ENCODE peak calls at places on chromosome 14, in eight cellular contexts. R, G, L, A, Q, M, V and C are unnamed samples.

GRCh38 chr14:54935958-54936357 is 33.3 kb upstream of the GCH1 start:
- DNase-seq in R (no peak), G (peak), L (no peak), A (no peak), Q (no peak), M (no peak), V (no peak), C (no peak)

GRCh38 chr14:77302926-77303325 is 17.8 kb downstream of the POMT2 start:
- DNase-seq in R (no peak), G (peak), L (no peak), A (no peak), Q (no peak), M (no peak), V (peak), C (peak)

GRCh38 chr14:96265387-96265786 is 9.4 kb downstream of the BDKRB1 start:
- DNase-seq in R (no peak), G (no peak), L (no peak), A (no peak), Q (no peak), M (no peak), V (no peak), C (no peak)

GRCh38 chr14:64053694-64054669 is 201.2 kb downstream of the SYNE2 start:
- DNase-seq in R (no peak), G (peak), L (no peak), A (no peak), Q (no peak), M (no peak), V (peak), C (no peak)

GRCh38 chr14:97077253-97077653 is 280.1 kb downstream of the VRK1 start:
- DNase-seq in R (no peak), G (peak), L (no peak), A (no peak), Q (peak), M (peak), V (peak), C (peak)

GRCh38 chr14:89425931-89426330 is 8.9 kb upstream of the FOXN3 start:
- DNase-seq in R (no peak), G (peak), L (no peak), A (no peak), Q (no peak), M (peak), V (peak), C (no peak)

GRCh38 chr14:92033912-92034687 is 5.8 kb downstream of the TRIP11 start:
- DNase-seq in R (no peak), G (no peak), L (no peak), A (no peak), Q (no peak), M (no peak), V (no peak), C (no peak)

GRCh38 chr14:58796636-58797429 is 159.1 kb downstream of the DACT1 start:
- DNase-seq in R (peak), G (peak), L (no peak), A (no peak), Q (no peak), M (no peak), V (no peak), C (peak)

GRCh38 chr14:96638041-96638855 is 136.1 kb downstream of the PAPOLA start:
- DNase-seq in R (no peak), G (no peak), L (no peak), A (no peak), Q (no peak), M (no peak), V (no peak), C (peak)

GRCh38 chr14:68682166-68683103 is 110.4 kb downstream of the ZFP36L1 start:
- DNase-seq in R (no peak), G (peak), L (no peak), A (no peak), Q (no peak), M (no peak), V (peak), C (no peak)

GRCh38 chr14:24483604-24484252 is 24.3 kb downstream of the CMA1 start:
- DNase-seq in R (no peak), G (peak), L (no peak), A (no peak), Q (no peak), M (no peak), V (no peak), C (no peak)

DNA sequence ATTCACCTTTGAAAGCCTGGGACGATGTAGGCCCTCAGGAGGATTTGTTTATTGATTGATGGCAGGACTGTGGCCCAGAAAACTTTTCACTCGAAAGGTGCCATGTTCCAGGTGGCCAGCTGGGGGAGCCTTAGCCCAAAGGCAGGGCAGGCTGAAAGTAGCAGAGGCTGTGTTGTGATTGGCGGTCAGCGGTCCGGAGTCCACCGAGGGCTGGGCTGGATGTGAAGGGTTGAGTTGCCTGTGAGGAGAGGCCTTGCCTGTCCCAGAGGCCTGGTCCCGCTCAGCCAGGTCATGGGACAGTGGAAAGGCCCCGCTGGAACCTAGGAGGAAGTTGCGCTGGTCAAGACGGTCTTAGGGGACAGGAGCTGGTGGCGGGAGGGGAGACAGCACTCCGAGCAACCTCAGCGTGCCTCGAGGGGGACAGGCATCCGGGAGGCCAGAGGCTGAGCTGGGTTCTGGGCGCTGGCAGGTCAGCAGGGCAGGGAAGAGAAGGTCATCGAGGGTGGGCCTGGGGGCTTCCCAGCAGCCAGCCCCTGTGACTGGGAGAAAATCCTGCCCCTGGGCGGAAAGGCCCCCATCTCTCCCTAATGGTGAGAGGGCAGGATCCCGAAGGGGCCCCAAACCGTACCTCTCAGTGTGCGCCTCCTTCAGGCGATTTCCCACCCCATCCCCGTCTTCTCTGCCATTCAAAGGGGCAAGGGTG is 26.3 kb downstream of the CMA1 start:
- DNase-seq in R (peak), G (peak), L (no peak), A (peak), Q (peak), M (no peak), V (no peak), C (peak)
- TF ChIP-seq CTCF in R (peak), G (peak), L (peak), A (no peak), Q (peak), M (peak), V (peak), C (peak)

DNA sequence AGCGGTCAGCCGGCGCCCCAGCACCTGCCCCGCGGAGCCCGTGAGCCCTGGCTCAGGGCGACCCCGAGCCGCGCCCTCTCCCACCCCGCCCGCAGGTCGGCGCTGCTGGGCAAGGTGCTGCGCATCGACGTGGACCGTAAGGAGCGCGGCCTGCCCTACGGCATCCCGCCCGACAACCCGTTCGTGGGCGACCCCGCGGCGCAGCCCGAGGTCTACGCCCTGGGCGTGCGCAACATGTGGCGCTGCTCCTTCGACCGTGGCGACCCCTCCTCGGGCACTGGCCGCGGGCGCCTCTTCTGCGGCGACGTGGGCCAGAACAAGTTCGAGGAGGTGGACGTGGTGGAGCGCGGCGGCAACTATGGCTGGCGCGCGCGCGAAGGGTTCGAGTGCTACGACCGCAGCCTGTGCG is 14.4 kb downstream of the HHIPL1 start:
- DNase-seq in R (peak), G (no peak), L (no peak), A (no peak), Q (no peak), M (no peak), V (no peak), C (no peak)
- TF ChIP-seq CTCF in R (peak), G (no peak), L (no peak), A (no peak), Q (peak), M (peak), V (no peak), C (no peak)

DNA sequence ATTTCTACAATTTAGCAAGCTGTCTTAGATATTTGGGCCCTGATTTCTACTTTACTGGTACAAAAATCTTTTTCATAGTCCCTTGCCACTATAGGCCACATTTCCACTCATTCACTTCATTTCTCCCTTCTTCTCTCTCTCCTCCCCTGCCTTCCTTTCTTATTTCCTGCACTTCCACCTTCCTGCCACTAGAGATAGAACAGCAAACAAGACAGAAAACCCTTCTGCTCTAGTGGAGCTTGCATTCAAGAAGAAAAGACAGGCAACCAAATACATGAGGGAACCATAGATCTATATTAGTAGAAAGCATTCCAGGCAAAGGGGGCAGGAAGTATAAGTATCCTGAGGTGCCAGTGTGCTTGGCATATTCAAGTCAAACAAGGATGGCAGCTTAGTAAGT is 623.5 kb downstream of the FLRT2 start:
- DNase-seq in R (no peak), G (no peak), L (no peak), A (no peak), Q (no peak), M (no peak), V (no peak), C (no peak)
- TF ChIP-seq CTCF in R (peak), G (peak), L (no peak), A (no peak), Q (no peak), M (peak), V (no peak), C (no peak)

GRCh38 chr14:34331728-34332623 is 130.1 kb downstream of the SPTSSA start:
- DNase-seq in R (peak), G (peak), L (peak), A (peak), Q (peak), M (peak), V (peak), C (peak)
- TF ChIP-seq CTCF in R (peak), G (peak), L (peak), A (no peak), Q (peak), M (peak), V (peak), C (peak)

DNA sequence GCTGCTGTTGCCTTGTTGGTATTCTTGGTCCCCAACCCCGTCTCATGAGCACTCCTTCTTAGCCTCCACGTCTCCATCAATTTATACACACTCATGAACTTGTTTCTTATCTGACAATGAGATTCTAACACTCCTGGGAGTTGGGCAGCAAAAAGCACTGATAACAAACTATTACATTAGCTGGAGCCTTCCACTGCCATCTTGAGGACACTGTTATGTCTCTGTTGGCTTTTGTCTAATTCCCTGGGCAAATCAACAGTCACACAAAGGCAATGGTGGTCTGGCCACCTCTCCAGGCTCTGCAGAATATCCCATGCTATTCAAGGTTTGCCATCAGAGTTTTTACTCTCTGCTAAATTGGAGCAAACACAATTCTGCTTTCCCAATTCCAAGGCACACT is 117.8 kb upstream of the COCH start:
- DNase-seq in R (no peak), G (no peak), L (no peak), A (no peak), Q (no peak), M (no peak), V (no peak), C (no peak)
- TF ChIP-seq CTCF in R (no peak), G (no peak), L (no peak), A (no peak), Q (no peak), M (no peak), V (no peak), C (no peak)

GRCh38 chr14:50055461-50056228 is 60.7 kb downstream of the VCPKMT start:
- DNase-seq in R (no peak), G (peak), L (no peak), A (no peak), Q (no peak), M (peak), V (no peak), C (no peak)
- TF ChIP-seq CTCF in R (no peak), G (peak), L (no peak), A (no peak), Q (no peak), M (peak), V (peak), C (no peak)

GRCh38 chr14:60640859-60641721 is 8.2 kb downstream of the SIX1 start:
- DNase-seq in R (no peak), G (no peak), L (no peak), A (no peak), Q (no peak), M (no peak), V (no peak), C (no peak)

GRCh38 chr14:60637138-60637489 is 12.2 kb downstream of the SIX1 start:
- DNase-seq in R (no peak), G (no peak), L (no peak), A (no peak), Q (no peak), M (no peak), V (no peak), C (no peak)

GRCh38 chr14:60634153-60634552 is 15.1 kb downstream of the SIX1 start:
- DNase-seq in R (no peak), G (no peak), L (no peak), A (no peak), Q (no peak), M (no peak), V (no peak), C (no peak)

GRCh38 chr14:60639677-60640076 is 9.6 kb downstream of the SIX1 start:
- DNase-seq in R (no peak), G (no peak), L (no peak), A (no peak), Q (no peak), M (no peak), V (no peak), C (no peak)

DNA sequence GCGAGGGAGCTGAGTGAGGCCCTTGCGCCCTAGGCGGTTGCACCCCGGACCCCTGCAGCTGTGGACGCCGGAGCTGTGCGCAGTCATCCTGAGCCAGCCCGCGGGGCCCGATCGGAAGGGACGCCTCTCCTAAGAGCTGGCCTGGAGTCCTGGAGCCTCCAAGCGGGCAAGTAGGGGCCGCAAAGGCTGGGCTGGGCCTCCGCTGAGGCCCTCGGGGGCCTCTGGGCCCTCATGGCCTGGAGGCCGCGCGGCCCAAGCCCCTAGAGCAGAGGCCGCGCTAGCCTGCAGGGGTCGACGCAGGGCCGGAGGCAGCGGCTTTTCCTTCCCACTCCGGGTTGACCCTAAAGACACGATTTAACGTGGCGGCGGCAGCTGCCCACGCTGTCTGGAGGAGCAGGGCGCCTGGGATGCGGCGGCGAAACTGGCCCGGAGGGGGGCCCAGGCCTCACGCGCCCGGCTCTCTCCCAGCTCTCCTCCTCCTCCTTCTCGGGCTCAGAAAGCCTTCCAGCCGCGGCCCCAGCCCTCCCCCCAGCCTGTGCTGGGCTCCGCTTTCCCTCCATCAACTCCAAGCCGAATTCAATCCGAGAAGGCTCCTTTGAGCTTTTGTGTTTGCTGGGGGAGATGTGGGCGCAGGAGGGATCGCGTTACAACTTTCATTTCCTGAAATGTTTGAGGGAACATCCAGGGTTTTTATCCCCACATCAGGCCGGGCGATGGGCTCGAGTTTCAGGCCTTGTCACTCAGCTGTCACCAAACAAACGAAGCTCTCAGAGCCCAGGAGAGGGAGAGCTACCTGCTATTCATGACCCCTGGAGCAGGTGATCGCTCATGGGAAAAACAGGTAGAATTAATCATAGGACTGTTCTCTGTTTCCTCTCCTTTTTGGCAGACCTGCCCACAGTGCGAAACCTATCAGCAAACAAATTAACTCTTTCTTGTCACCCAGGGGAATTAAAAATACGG is 11.5 kb downstream of the SIX1 start:
- DNase-seq in R (peak), G (peak), L (no peak), A (no peak), Q (no peak), M (peak), V (peak), C (no peak)
- TF ChIP-seq CTCF in R (no peak), G (no peak), L (no peak), A (no peak), Q (no peak), M (no peak), V (no peak), C (no peak)

DNA sequence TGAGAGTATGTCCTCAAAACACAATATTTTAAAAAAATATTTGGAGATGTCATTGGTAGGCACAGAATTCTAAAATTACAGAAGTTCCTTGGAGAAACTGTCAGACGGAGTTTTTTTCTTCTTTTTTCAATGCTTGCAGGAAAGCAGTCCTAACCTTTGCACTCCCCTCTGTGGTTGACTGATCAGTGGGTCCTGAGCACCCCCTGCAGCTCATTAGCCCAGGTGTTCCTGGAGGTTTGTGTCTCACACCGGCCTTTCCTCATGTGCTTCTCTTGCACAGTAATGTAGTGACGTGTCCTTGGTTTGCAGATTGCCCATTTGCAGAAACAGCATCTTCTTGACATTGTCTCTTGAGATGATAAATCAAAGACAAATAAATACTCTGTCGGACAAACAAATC is 513.0 kb downstream of the TMEM121 start:
- DNase-seq in R (no peak), G (no peak), L (no peak), A (peak), Q (peak), M (no peak), V (no peak), C (peak)
- TF ChIP-seq CTCF in R (no peak), G (no peak), L (no peak), A (no peak), Q (peak), M (peak), V (no peak), C (peak)

GRCh38 chr14:70624972-70625371 is 16.7 kb upstream of the TTC9 start:
- DNase-seq in R (no peak), G (no peak), L (no peak), A (no peak), Q (no peak), M (no peak), V (no peak), C (no peak)
- TF ChIP-seq CTCF in R (no peak), G (no peak), L (no peak), A (no peak), Q (no peak), M (no peak), V (no peak), C (no peak)